ENCODE peak calls at places on chromosomes 16 and 17, in four cellular contexts. K is cardiac muscle cell, F is M059J, B is SW480. Q is an unnamed sample.

GRCh38 chr16:57807968-57808528 is 5.8 kb upstream of the KIFC3 start:
- DNase-seq in K (peak; percentile 93), F (peak; percentile 99), B (peak; percentile 87), Q (peak; percentile 89)

GRCh38 chr16:68074850-68075249 is 10.3 kb upstream of the NFATC3 start:
- DNase-seq in K (no peak), F (no peak), B (no peak), Q (no peak)

GRCh38 chr17:38450699-38451029 is 22.4 kb downstream of the ARHGAP23 start:
- DNase-seq in K (no peak), F (no peak), B (no peak), Q (no peak)

GRCh38 chr17:80202197-80202596 is 17.9 kb downstream of the SGSH start:
- DNase-seq in K (no peak), F (no peak), B (no peak), Q (no peak)

GRCh38 chr17:7403043-7403901 is 625 bp downstream of the TMEM256 start:
- DNase-seq in K (no peak), F (peak; percentile 76), B (peak; percentile 73), Q (peak; percentile 85)

GRCh38 chr16:27374231-27374793 is 27.7 kb upstream of the IL21R start:
- DNase-seq in K (no peak), F (no peak), B (no peak), Q (no peak)

GRCh38 chr16:73093146-73094144 is 45.5 kb upstream of the ZFHX3 start:
- DNase-seq in K (peak; percentile 54), F (no peak), B (no peak), Q (no peak)

GRCh38 chr17:15945493-15946209 is 721 bp downstream of the ADORA2B start:
- DNase-seq in K (peak; percentile 42), F (peak; percentile 31), B (no peak), Q (peak; percentile 51)

GRCh38 chr17:50181601-50182345 is 16.0 kb downstream of the SGCA start:
- DNase-seq in K (peak; percentile 68), F (no peak), B (peak; percentile 43), Q (no peak)

GRCh38 chr17:61532818-61533217 is 58.2 kb downstream of the NACA2 start:
- DNase-seq in K (no peak), F (peak; percentile 52), B (no peak), Q (no peak)

GRCh38 chr17:72362466-72363335 is 241.9 kb downstream of the SOX9 start:
- DNase-seq in K (peak; percentile 47), F (peak; percentile 97), B (peak; percentile 66), Q (peak; percentile 66)